ENCODE peak calls at places on chromosomes 12 and 14, in six cellular contexts. E, O, V, Z, H and L are unnamed samples. For H3K9me3, the result is how much of the 10 kb centered on the place peaks cover.

GRCh38 chr12:1929241-1929984 is 11.0 kb upstream of the CACNA2D4 start:
- DNase-seq in E (no peak), O (peak), V (no peak), Z (no peak), H (no peak), L (peak)

GRCh38 chr14:100589071-100589759 is 2.0 kb upstream of the BEGAIN start:
- DNase-seq in E (no peak), O (no peak), V (no peak), Z (no peak), H (no peak), L (peak)

GRCh38 chr12:87082756-87083155 is 826.6 kb upstream of the MGAT4C start:
- DNase-seq in E (no peak), O (no peak), V (no peak), Z (no peak), H (peak), L (no peak)

GRCh38 chr12:79897617-79898016 is 37.3 kb downstream of the PPP1R12A start:
- DNase-seq in E (no peak), O (no peak), V (no peak), Z (no peak), H (peak), L (no peak)

GRCh38 chr12:90229771-90230170 is 521.1 kb upstream of the ATP2B1 start:
- DNase-seq in E (no peak), O (no peak), V (no peak), Z (no peak), H (no peak), L (no peak)

GRCh38 chr12:107131832-107132616 is 38.7 kb upstream of the CRY1 start:
- DNase-seq in E (no peak), O (peak), V (peak), Z (no peak), H (peak), L (no peak)

GRCh38 chr12:100987552-100988277 is 193.1 kb downstream of the ANO4 start:
- DNase-seq in E (no peak), O (peak), V (no peak), Z (peak), H (peak), L (no peak)

GRCh38 chr12:52119398-52120254 is 40.1 kb downstream of the SMIM41 start:
- DNase-seq in E (no peak), O (peak), V (no peak), Z (no peak), H (peak), L (no peak)

GRCh38 chr12:101647711-101648110 is 49.7 kb upstream of the CHPT1 start:
- DNase-seq in E (no peak), O (no peak), V (no peak), Z (no peak), H (no peak), L (no peak)

GRCh38 chr14:20614038-20614840 is 23.1 kb upstream of the RNASE12 start:
- DNase-seq in E (no peak), O (no peak), V (peak), Z (peak), H (peak), L (no peak)

GRCh38 chr12:124747426-124748161 is 116.1 kb downstream of the SCARB1 start:
- DNase-seq in E (no peak), O (no peak), V (no peak), Z (no peak), H (peak), L (no peak)

GRCh38 chr14:21860172-21860571 is 186.6 kb upstream of the OR4E1 start:
- DNase-seq in E (no peak), O (peak), V (no peak), Z (no peak), H (peak), L (no peak)

GRCh38 chr12:58169826-58170225 is 228.5 kb downstream of the ATP23 start:
- DNase-seq in E (no peak), O (no peak), V (no peak), Z (no peak), H (no peak), L (no peak)

GRCh38 chr12:112018571-112019237 is 5.5 kb downstream of the ERP29 start:
- DNase-seq in E (no peak), O (no peak), V (no peak), Z (no peak), H (peak), L (no peak)

GRCh38 chr12:31612819-31613218 is 21.9 kb upstream of the DENND5B start:
- DNase-seq in E (no peak), O (no peak), V (no peak), Z (no peak), H (no peak), L (no peak)

GRCh38 chr12:86662464-86662863 is 406.3 kb upstream of the MGAT4C start:
- DNase-seq in E (no peak), O (no peak), V (no peak), Z (no peak), H (no peak), L (no peak)

GRCh38 chr12:29599397-29599796 is 101.9 kb upstream of the OVCH1 start:
- DNase-seq in E (no peak), O (no peak), V (peak), Z (no peak), H (no peak), L (no peak)

GRCh38 chr14:32205984-32206383 is 2.9 kb upstream of the RNU6-8 start:
- DNase-seq in E (no peak), O (no peak), V (no peak), Z (no peak), H (peak), L (no peak)

GRCh38 chr12:55703288-55703687 is 4.4 kb downstream of the ITGA7 start:
- DNase-seq in E (peak), O (no peak), V (no peak), Z (no peak), H (no peak), L (peak)

GRCh38 chr14:74616996-74617700 is 5.1 kb upstream of the LTBP2 start:
- DNase-seq in E (no peak), O (no peak), V (no peak), Z (no peak), H (no peak), L (no peak)

GRCh38 chr14:74619672-74620131 is 7.7 kb upstream of the LTBP2 start:
- DNase-seq in E (peak), O (no peak), V (peak), Z (peak), H (peak), L (peak)

GRCh38 chr14:74616507-74616906 is 4.5 kb upstream of the LTBP2 start:
- DNase-seq in E (no peak), O (no peak), V (no peak), Z (no peak), H (peak), L (peak)

GRCh38 chr14:74620497-74620921 is 8.5 kb upstream of the LTBP2 start:
- DNase-seq in E (no peak), O (no peak), V (no peak), Z (no peak), H (peak), L (no peak)

GRCh38 chr14:74618078-74618952 is 6.3 kb upstream of the LTBP2 start:
- DNase-seq in E (no peak), O (peak), V (peak), Z (no peak), H (peak), L (peak)
- H3K27ac ChIP-seq in E (peak), O (no peak), V (peak), Z (no peak), H (peak), L (peak)

GRCh38 chr14:29799718-29800117 is 127.9 kb downstream of the PRKD1 start:
- DNase-seq in E (no peak), O (no peak), V (no peak), Z (no peak), H (no peak), L (no peak)
- H3K9me3 ChIP-seq in E (under half), O (under half), V (under half), Z (under half), H (under half), L (under half)

GRCh38 chr14:92665699-92666110 is 82.7 kb downstream of the LGMN start:
- DNase-seq in E (no peak), O (no peak), V (no peak), Z (no peak), H (no peak), L (no peak)
- H3K27ac ChIP-seq in E (no peak), O (no peak), V (no peak), Z (no peak), H (no peak), L (no peak)

GRCh38 chr14:36520601-36521525 is 831 bp upstream of the NKX2-1 start:
- DNase-seq in E (no peak), O (no peak), V (no peak), Z (no peak), H (peak), L (no peak)
- H3K9me3 ChIP-seq in E (under half), O (under half), V (under half), Z (under half), H (under half), L (under half)

GRCh38 chr14:103696027-103696402 is 19.2 kb downstream of the XRCC3 start:
- DNase-seq in E (no peak), O (peak), V (no peak), Z (no peak), H (no peak), L (no peak)

GRCh38 chr14:103696466-103697071 is 18.7 kb downstream of the XRCC3 start:
- DNase-seq in E (no peak), O (peak), V (no peak), Z (peak), H (no peak), L (no peak)

GRCh38 chr14:103697601-103698379 is 17.5 kb downstream of the XRCC3 start:
- DNase-seq in E (no peak), O (no peak), V (no peak), Z (no peak), H (no peak), L (no peak)

GRCh38 chr14:103698380-103699260 is 16.6 kb downstream of the XRCC3 start:
- DNase-seq in E (no peak), O (peak), V (no peak), Z (no peak), H (peak), L (no peak)

GRCh38 chr14:103697196-103697595 is 18.1 kb downstream of the XRCC3 start:
- DNase-seq in E (no peak), O (no peak), V (no peak), Z (no peak), H (no peak), L (no peak)
- H3K27ac ChIP-seq in E (no peak), O (peak), V (peak), Z (no peak), H (no peak), L (peak)

GRCh38 chr12:61137677-61138380 is 1122.4 kb upstream of the USP15 start:
- DNase-seq in E (no peak), O (no peak), V (no peak), Z (no peak), H (no peak), L (no peak)

GRCh38 chr12:61138381-61138759 is 1121.8 kb upstream of the USP15 start:
- DNase-seq in E (peak), O (no peak), V (no peak), Z (no peak), H (no peak), L (no peak)
- H3K9me3 ChIP-seq in E (under half), O (under half), V (under half), Z (under half), H (under half), L (under half)

GRCh38 chr12:108637222-108637621 is 3.5 kb upstream of the SELPLG start:
- DNase-seq in E (no peak), O (peak), V (no peak), Z (no peak), H (no peak), L (no peak)

GRCh38 chr12:108634225-108634795 is 616 bp upstream of the SELPLG start:
- DNase-seq in E (peak), O (peak), V (no peak), Z (no peak), H (peak), L (peak)

GRCh38 chr12:108637631-108638030 is 3.9 kb upstream of the SELPLG start:
- DNase-seq in E (no peak), O (peak), V (no peak), Z (no peak), H (no peak), L (no peak)

GRCh38 chr12:108635201-108635996 is 1.7 kb upstream of the SELPLG start:
- DNase-seq in E (no peak), O (peak), V (no peak), Z (no peak), H (no peak), L (peak)

DNA sequence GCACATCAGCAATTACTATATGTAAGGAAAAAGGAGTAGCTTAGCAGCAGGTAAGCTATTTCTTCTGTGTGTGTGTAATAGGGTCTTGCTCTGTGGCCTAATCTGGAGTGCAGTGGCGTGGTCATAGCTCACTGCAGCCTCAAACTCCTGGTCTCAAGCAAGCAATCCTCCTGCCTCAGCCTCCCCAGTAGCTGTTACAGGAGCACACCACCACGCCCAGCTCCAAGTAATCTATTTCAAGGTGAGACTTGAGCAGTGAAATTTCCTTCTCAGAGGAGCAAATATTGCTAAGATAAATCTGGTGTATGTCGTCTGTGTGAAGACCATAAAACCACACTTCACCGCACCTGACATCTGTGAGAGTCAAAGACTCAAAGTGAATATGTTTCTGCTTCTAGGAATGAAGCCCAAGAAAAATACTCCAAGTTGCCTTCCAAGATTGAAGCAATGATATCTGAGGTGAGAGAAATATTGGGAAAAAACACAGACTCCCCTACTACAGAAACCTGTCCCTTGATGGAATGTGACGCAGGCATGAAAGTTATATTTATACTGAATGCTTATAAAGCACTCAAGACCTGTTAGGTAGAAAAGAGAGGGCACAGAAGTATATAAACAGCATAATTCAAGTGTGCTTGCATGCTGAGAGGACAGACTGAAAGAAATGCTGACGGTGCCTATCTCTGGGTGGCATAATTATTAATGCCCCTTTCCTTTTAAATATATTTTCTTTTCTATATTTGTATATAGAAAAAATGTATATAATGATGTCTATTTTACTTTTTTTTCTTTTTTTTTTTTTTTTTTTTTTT is 2.5 kb upstream of the SELPLG start:
- DNase-seq in E (no peak), O (peak), V (no peak), Z (no peak), H (no peak), L (peak)
- H3K27ac ChIP-seq in E (no peak), O (peak), V (peak), Z (no peak), H (no peak), L (no peak)

GRCh38 chr14:42307239-42307825 is 700.7 kb downstream of the LRFN5 start:
- DNase-seq in E (no peak), O (peak), V (no peak), Z (no peak), H (no peak), L (no peak)
- H3K9me3 ChIP-seq in E (under half), O (half or more), V (under half), Z (under half), H (under half), L (under half)

GRCh38 chr14:56334458-56334857 is 216.2 kb downstream of the PELI2 start:
- DNase-seq in E (no peak), O (no peak), V (no peak), Z (no peak), H (no peak), L (no peak)
- H3K27ac ChIP-seq in E (no peak), O (no peak), V (no peak), Z (no peak), H (no peak), L (no peak)